ENCODE peak calls at places on chromosomes 6 and 20, in seven cellular contexts. One of them, this sample, is unnamed.

GRCh38 chr20:50146732-50147662 is 6.5 kb downstream of the PEDS1 start:
- DNase-seq in CD4-positive, alpha-beta T cell: peak
- DNase-seq in hepatocyte: no peak
- DNase-seq in thoracic aorta: no peak
- DNase-seq in testis: no peak
- DNase-seq in epithelial cell of proximal tubule: no peak
- DNase-seq in uterus: no peak
- DNase-seq in this sample: no peak

GRCh38 chr6:150687508-150687907 is 87.8 kb downstream of the PLEKHG1 start:
- DNase-seq in uterus: peak
- DNase-seq in CD4-positive, alpha-beta T cell: no peak
- DNase-seq in testis: peak
- DNase-seq in thoracic aorta: no peak
- DNase-seq in hepatocyte: peak
- DNase-seq in epithelial cell of proximal tubule: no peak
- DNase-seq in this sample: no peak

GRCh38 chr6:14912226-14912625 is 333.6 kb upstream of the JARID2 start:
- DNase-seq in testis: peak
- DNase-seq in hepatocyte: no peak
- DNase-seq in CD4-positive, alpha-beta T cell: no peak
- DNase-seq in thoracic aorta: no peak
- DNase-seq in epithelial cell of proximal tubule: no peak
- DNase-seq in uterus: no peak
- DNase-seq in this sample: no peak

GRCh38 chr6:113979930-113980329 is 9.0 kb upstream of the HDAC2 start:
- DNase-seq in thoracic aorta: no peak
- DNase-seq in hepatocyte: no peak
- DNase-seq in uterus: no peak
- DNase-seq in testis: no peak
- DNase-seq in epithelial cell of proximal tubule: no peak
- DNase-seq in CD4-positive, alpha-beta T cell: no peak
- DNase-seq in this sample: no peak

GRCh38 chr6:17054647-17055046 is 47.2 kb upstream of the STMND1 start:
- DNase-seq in thoracic aorta: no peak
- DNase-seq in epithelial cell of proximal tubule: no peak
- DNase-seq in CD4-positive, alpha-beta T cell: no peak
- DNase-seq in uterus: no peak
- DNase-seq in hepatocyte: no peak
- DNase-seq in testis: no peak
- DNase-seq in this sample: no peak

GRCh38 chr6:100700009-100700408 is 181.1 kb downstream of the ASCC3 start:
- DNase-seq in epithelial cell of proximal tubule: no peak
- DNase-seq in uterus: no peak
- DNase-seq in thoracic aorta: no peak
- DNase-seq in testis: no peak
- DNase-seq in hepatocyte: no peak
- DNase-seq in CD4-positive, alpha-beta T cell: no peak
- DNase-seq in this sample: no peak

GRCh38 chr6:147530132-147531060 is 21.9 kb downstream of the SAMD5 start:
- DNase-seq in hepatocyte: no peak
- DNase-seq in epithelial cell of proximal tubule: no peak
- DNase-seq in thoracic aorta: no peak
- DNase-seq in uterus: no peak
- DNase-seq in testis: no peak
- DNase-seq in CD4-positive, alpha-beta T cell: no peak
- DNase-seq in this sample: no peak

GRCh38 chr6:99384507-99384906 is 9.5 kb downstream of the COQ3 start:
- DNase-seq in epithelial cell of proximal tubule: no peak
- DNase-seq in hepatocyte: no peak
- DNase-seq in thoracic aorta: no peak
- DNase-seq in CD4-positive, alpha-beta T cell: no peak
- DNase-seq in testis: no peak
- DNase-seq in uterus: no peak
- DNase-seq in this sample: no peak

GRCh38 chr6:125294036-125294435 is 7.7 kb downstream of the HDDC2 start:
- DNase-seq in CD4-positive, alpha-beta T cell: no peak
- DNase-seq in epithelial cell of proximal tubule: no peak
- DNase-seq in thoracic aorta: no peak
- DNase-seq in hepatocyte: no peak
- DNase-seq in testis: no peak
- DNase-seq in uterus: no peak
- DNase-seq in this sample: no peak

GRCh38 chr6:105601541-105602174 is 198.8 kb upstream of the PREP start:
- DNase-seq in epithelial cell of proximal tubule: no peak
- DNase-seq in hepatocyte: peak
- DNase-seq in testis: peak
- DNase-seq in thoracic aorta: peak
- DNase-seq in uterus: peak
- DNase-seq in CD4-positive, alpha-beta T cell: no peak
- DNase-seq in this sample: no peak

GRCh38 chr6:32484614-32484998 is 44.9 kb downstream of the HLA-DRA start:
- DNase-seq in CD4-positive, alpha-beta T cell: no peak
- DNase-seq in testis: no peak
- DNase-seq in uterus: no peak
- DNase-seq in thoracic aorta: no peak
- DNase-seq in epithelial cell of proximal tubule: no peak
- DNase-seq in hepatocyte: no peak
- DNase-seq in this sample: no peak

GRCh38 chr6:30107756-30108155 is 5.1 kb downstream of the TRIM31 start:
- DNase-seq in hepatocyte: no peak
- DNase-seq in thoracic aorta: no peak
- DNase-seq in epithelial cell of proximal tubule: no peak
- DNase-seq in testis: no peak
- DNase-seq in uterus: no peak
- DNase-seq in CD4-positive, alpha-beta T cell: no peak
- DNase-seq in this sample: no peak

GRCh38 chr6:30781697-30782424 is 37.5 kb upstream of the IER3 start:
- DNase-seq in CD4-positive, alpha-beta T cell: peak
- DNase-seq in epithelial cell of proximal tubule: peak
- DNase-seq in uterus: peak
- DNase-seq in thoracic aorta: peak
- DNase-seq in hepatocyte: peak
- DNase-seq in testis: peak
- DNase-seq in this sample: no peak

GRCh38 chr6:8707956-8708772 is 272.8 kb upstream of the SLC35B3 start:
- DNase-seq in thoracic aorta: no peak
- DNase-seq in testis: no peak
- DNase-seq in uterus: no peak
- DNase-seq in hepatocyte: peak
- DNase-seq in CD4-positive, alpha-beta T cell: no peak
- DNase-seq in epithelial cell of proximal tubule: peak
- DNase-seq in this sample: no peak

GRCh38 chr20:58073945-58074920 is 154.2 kb downstream of the ANKRD60 start:
- DNase-seq in epithelial cell of proximal tubule: no peak
- DNase-seq in thoracic aorta: no peak
- DNase-seq in hepatocyte: no peak
- DNase-seq in testis: peak
- DNase-seq in CD4-positive, alpha-beta T cell: no peak
- DNase-seq in uterus: no peak
- DNase-seq in this sample: no peak

GRCh38 chr6:22575190-22575589 is 5.8 kb downstream of the HDGFL1 start:
- DNase-seq in hepatocyte: no peak
- DNase-seq in CD4-positive, alpha-beta T cell: no peak
- DNase-seq in testis: no peak
- DNase-seq in epithelial cell of proximal tubule: no peak
- DNase-seq in thoracic aorta: no peak
- DNase-seq in uterus: no peak
- DNase-seq in this sample: no peak

GRCh38 chr20:52217689-52218395 is 26.3 kb upstream of the ZFP64 start:
- DNase-seq in testis: no peak
- DNase-seq in uterus: no peak
- DNase-seq in hepatocyte: no peak
- DNase-seq in epithelial cell of proximal tubule: no peak
- DNase-seq in CD4-positive, alpha-beta T cell: no peak
- DNase-seq in thoracic aorta: no peak
- DNase-seq in this sample: no peak

GRCh38 chr20:51221791-51222408 is 199.0 kb upstream of the KCNG1 start:
- DNase-seq in epithelial cell of proximal tubule: no peak
- DNase-seq in thoracic aorta: no peak
- DNase-seq in uterus: no peak
- DNase-seq in hepatocyte: peak
- DNase-seq in testis: no peak
- DNase-seq in CD4-positive, alpha-beta T cell: no peak
- DNase-seq in this sample: no peak

GRCh38 chr20:9258891-9259290 is 190.0 kb downstream of the PLCB4 start:
- DNase-seq in uterus: no peak
- DNase-seq in hepatocyte: no peak
- DNase-seq in CD4-positive, alpha-beta T cell: no peak
- DNase-seq in epithelial cell of proximal tubule: no peak
- DNase-seq in thoracic aorta: no peak
- DNase-seq in testis: no peak
- DNase-seq in this sample: no peak

GRCh38 chr20:61958773-61959172 is 106.9 kb downstream of the TAF4 start:
- DNase-seq in epithelial cell of proximal tubule: no peak
- DNase-seq in uterus: no peak
- DNase-seq in thoracic aorta: no peak
- DNase-seq in testis: no peak
- DNase-seq in hepatocyte: no peak
- DNase-seq in CD4-positive, alpha-beta T cell: no peak
- DNase-seq in this sample: no peak

DNA sequence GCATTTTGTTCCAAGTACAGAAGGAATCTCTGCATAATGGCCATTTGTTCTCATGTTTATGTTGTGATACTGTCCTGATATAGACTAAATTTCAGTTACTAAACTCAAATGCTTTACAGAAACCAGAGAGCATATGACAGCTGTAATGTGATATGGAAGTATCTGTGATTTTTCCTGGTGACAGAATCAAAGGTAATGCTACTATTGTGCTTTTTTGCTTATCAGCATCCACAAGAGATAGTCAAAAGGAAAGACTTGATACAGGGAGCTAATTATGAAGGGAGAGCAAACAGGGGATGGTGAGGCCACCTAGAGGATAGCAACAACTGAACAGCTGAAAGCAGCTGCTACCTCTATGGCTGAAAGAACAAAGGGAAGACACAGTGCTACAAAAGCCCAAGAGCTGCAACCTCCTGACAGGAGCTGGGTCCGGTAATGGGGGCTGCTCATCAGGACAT is 181.4 kb downstream of the PHF3 start:
- DNase-seq in testis: no peak
- DNase-seq in thoracic aorta: no peak
- DNase-seq in uterus: no peak
- DNase-seq in epithelial cell of proximal tubule: no peak
- DNase-seq in hepatocyte: peak
- DNase-seq in CD4-positive, alpha-beta T cell: no peak
- DNase-seq in this sample: no peak
- TF ChIP-seq CTCF in testis: no peak
- TF ChIP-seq CTCF in thoracic aorta: no peak
- TF ChIP-seq CTCF in uterus: no peak
- TF ChIP-seq CTCF in epithelial cell of proximal tubule: peak
- TF ChIP-seq CTCF in hepatocyte: peak
- TF ChIP-seq CTCF in CD4-positive, alpha-beta T cell: no peak
- TF ChIP-seq CTCF in this sample: no peak

GRCh38 chr6:128327890-128328289 is 192.5 kb downstream of the PTPRK start:
- DNase-seq in uterus: no peak
- DNase-seq in testis: peak
- DNase-seq in epithelial cell of proximal tubule: no peak
- DNase-seq in hepatocyte: peak
- DNase-seq in thoracic aorta: no peak
- DNase-seq in CD4-positive, alpha-beta T cell: peak
- DNase-seq in this sample: no peak
- TF ChIP-seq CTCF in uterus: no peak
- TF ChIP-seq CTCF in testis: no peak
- TF ChIP-seq CTCF in epithelial cell of proximal tubule: peak
- TF ChIP-seq CTCF in hepatocyte: peak
- TF ChIP-seq CTCF in thoracic aorta: no peak
- TF ChIP-seq CTCF in CD4-positive, alpha-beta T cell: peak
- TF ChIP-seq CTCF in this sample: peak

DNA sequence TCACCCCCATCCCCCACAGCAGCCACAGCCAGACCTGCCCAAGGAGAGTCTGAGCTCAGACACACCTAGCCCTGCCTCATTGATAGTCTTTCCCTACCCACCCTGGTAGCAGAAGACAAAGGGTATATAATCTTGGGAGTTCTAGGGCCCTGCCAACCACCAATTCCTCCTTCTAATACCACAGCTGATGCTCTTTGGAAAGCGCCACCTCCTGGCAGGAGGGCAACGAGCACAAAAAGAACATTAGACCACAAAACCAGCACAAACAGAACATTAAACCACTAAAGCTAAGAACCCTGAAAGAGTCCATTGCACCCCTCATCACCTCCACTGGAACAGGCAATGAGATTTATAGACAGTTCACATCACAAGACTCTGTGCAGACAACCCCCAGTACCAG is 195.8 kb upstream of the FUT9 start:
- DNase-seq in CD4-positive, alpha-beta T cell: no peak
- DNase-seq in hepatocyte: no peak
- DNase-seq in thoracic aorta: no peak
- DNase-seq in testis: no peak
- DNase-seq in epithelial cell of proximal tubule: no peak
- DNase-seq in uterus: no peak
- DNase-seq in this sample: no peak
- TF ChIP-seq CTCF in CD4-positive, alpha-beta T cell: no peak
- TF ChIP-seq CTCF in hepatocyte: no peak
- TF ChIP-seq CTCF in thoracic aorta: no peak
- TF ChIP-seq CTCF in testis: no peak
- TF ChIP-seq CTCF in epithelial cell of proximal tubule: peak
- TF ChIP-seq CTCF in uterus: no peak
- TF ChIP-seq CTCF in this sample: no peak

DNA sequence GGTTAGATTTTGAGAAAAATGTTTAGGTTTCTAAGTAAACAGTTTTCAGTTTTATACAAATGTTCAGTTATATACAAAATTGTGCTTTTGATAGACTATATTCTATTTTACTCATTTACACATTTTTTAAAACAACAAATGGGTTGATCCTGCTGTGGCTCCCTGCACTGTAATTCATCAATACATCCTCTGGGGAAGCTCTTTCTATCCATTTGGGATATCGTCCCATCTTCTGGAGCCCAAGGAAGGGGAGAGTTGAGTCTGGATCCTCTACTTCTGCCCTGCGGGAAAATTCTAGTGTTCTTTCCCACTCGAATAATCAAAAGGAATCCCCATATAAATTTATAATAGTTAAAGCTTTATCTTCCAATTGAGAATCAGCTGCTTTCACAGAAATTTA is 75.0 kb downstream of the SYCP2L start:
- DNase-seq in CD4-positive, alpha-beta T cell: no peak
- DNase-seq in hepatocyte: no peak
- DNase-seq in epithelial cell of proximal tubule: no peak
- DNase-seq in thoracic aorta: no peak
- DNase-seq in uterus: no peak
- DNase-seq in testis: no peak
- DNase-seq in this sample: no peak
- TF ChIP-seq CTCF in CD4-positive, alpha-beta T cell: no peak
- TF ChIP-seq CTCF in hepatocyte: no peak
- TF ChIP-seq CTCF in epithelial cell of proximal tubule: no peak
- TF ChIP-seq CTCF in thoracic aorta: no peak
- TF ChIP-seq CTCF in uterus: no peak
- TF ChIP-seq CTCF in testis: no peak
- TF ChIP-seq CTCF in this sample: no peak

This sample was measured in progenitor cell of endocrine pancreas.